ENCODE peak calls at places on chromosomes 11 and 22, in ten cellular contexts. K is GM04504; L is stimulated activated CD8-positive, alpha-beta memory T cell treated with anti-CD3 and anti-CD28 coated beads, Interleukin-15, amount 100 ng/mL, for 24 hours; G is activated CD8-positive, alpha-beta memory T cell treated with anti-CD3 and anti-CD28 coated beads for 24 hours; W is HS-5; E is stimulated activated CD4-positive, alpha-beta T cell treated with anti-CD3 and anti-CD28 coated beads, Interleukin-15, amount 100 ng/mL, for 24 hours; T is HCT116; M is germinal center; N is activated CD4-positive, CD25-positive, alpha-beta regulatory T cell treated with anti-CD3 and anti-CD28 coated beads, Interleukin-2, amount 50 U/mL, for 72 hours; B is breast epithelium. Q is an unnamed sample.

GRCh38 chr11:121451178-121451981 is 734 bp upstream of the SORL1 start:
- DNase-seq in G (peak; percentile 75), N (peak; percentile 55), L (no peak), M (no peak), T (no peak), E (peak; percentile 42), B (no peak), W (no peak), K (no peak), Q (no peak)

GRCh38 chr11:117302228-117302627 is 11.1 kb downstream of the BACE1-AS start:
- DNase-seq in E (no peak), B (no peak), T (no peak), K (no peak), G (no peak), L (no peak), M (no peak), W (no peak), N (no peak), Q (no peak)

GRCh38 chr11:22244986-22245592 is 52.2 kb downstream of the ANO5 start:
- DNase-seq in T (peak; percentile 15), L (no peak), G (peak; percentile 51), N (no peak), B (no peak), W (peak; percentile 9), E (peak; percentile 17), K (peak; percentile 7), M (peak; percentile 8), Q (peak; percentile 12)

GRCh38 chr11:121907379-121907778 is 208.6 kb downstream of the BLID start:
- DNase-seq in K (no peak), W (no peak), L (no peak), N (no peak), B (no peak), G (no peak), T (no peak), E (no peak), M (no peak), Q (no peak)

GRCh38 chr11:45930951-45931563 is 8.6 kb downstream of the LARGE2 start:
- DNase-seq in N (no peak), W (no peak), E (no peak), G (no peak), M (no peak), T (no peak), B (peak; percentile 78), L (no peak), K (no peak), Q (no peak)

GRCh38 chr11:110296226-110297081 is at the start of gene RDX:
- DNase-seq in T (peak; percentile 67), B (peak; percentile 55), N (peak; percentile 70), E (peak; percentile 78), L (peak; percentile 33), W (no peak), G (peak; percentile 83), M (peak; percentile 69), K (no peak), Q (peak; percentile 51)

GRCh38 chr11:46295996-46296519 is 18.6 kb downstream of the CREB3L1 start:
- DNase-seq in K (no peak), E (no peak), L (no peak), W (no peak), G (no peak), M (no peak), N (no peak), B (no peak), T (no peak), Q (no peak)

GRCh38 chr22:49433717-49434611 is 393.7 kb downstream of the BRD1 start:
- DNase-seq in B (no peak), L (no peak), G (no peak), E (no peak), M (no peak), K (no peak), W (no peak), N (no peak), T (no peak), Q (no peak)

GRCh38 chr11:64000026-64000739 is 13.9 kb downstream of the OTUB1 start:
- DNase-seq in L (peak; percentile 52), E (peak; percentile 82), K (no peak), T (no peak), B (peak; percentile 44), N (peak; percentile 77), W (no peak), M (peak; percentile 89), G (peak; percentile 91), Q (no peak)

GRCh38 chr22:23197836-23198235 is 17.5 kb downstream of the BCR start:
- DNase-seq in T (no peak), W (no peak), G (no peak), N (no peak), E (no peak), K (no peak), L (no peak), B (no peak), M (no peak), Q (no peak)

GRCh38 chr22:39115976-39116621 is 19.1 kb downstream of the APOBEC3H start:
- DNase-seq in L (no peak), W (no peak), K (no peak), B (no peak), N (no peak), E (peak; percentile 17), M (no peak), G (peak; percentile 67), T (no peak), Q (no peak)

GRCh38 chr11:14446701-14447169 is 52.9 kb downstream of the COPB1 start:
- DNase-seq in B (no peak), T (no peak), N (no peak), W (peak; percentile 46), M (peak; percentile 9), K (no peak), L (no peak), G (no peak), E (no peak), Q (peak; percentile 65)

GRCh38 chr11:2775083-2775625 is 75.4 kb upstream of the KCNQ1OT1 start:
- DNase-seq in G (peak; percentile 56), B (peak; percentile 14), E (no peak), W (no peak), N (no peak), L (no peak), T (no peak), K (no peak), M (no peak), Q (no peak)

GRCh38 chr11:67268684-67269268 is 2.5 kb downstream of the GRK2 start:
- DNase-seq in B (no peak), L (no peak), T (no peak), G (no peak), M (no peak), K (no peak), N (no peak), W (no peak), E (peak; percentile 12), Q (no peak)

GRCh38 chr22:19844423-19845368 is 10.0 kb downstream of the GNB1L start:
- DNase-seq in T (no peak), E (peak; percentile 36), B (peak; percentile 74), G (no peak), N (no peak), K (peak; percentile 59), W (no peak), L (no peak), M (no peak), Q (no peak)

GRCh38 chr11:110338684-110339083 is 42.3 kb upstream of the RDX start:
- DNase-seq in T (no peak), N (no peak), K (no peak), G (no peak), B (no peak), M (no peak), L (no peak), E (no peak), W (no peak), Q (no peak)

GRCh38 chr22:45742866-45743450 is 71.3 kb downstream of the ATXN10 start:
- DNase-seq in N (no peak), K (peak; percentile 26), G (no peak), L (no peak), M (no peak), E (no peak), W (peak; percentile 8), T (no peak), B (no peak), Q (no peak)

GRCh38 chr11:75597636-75598035 is 35.6 kb downstream of the SERPINH1 start:
- DNase-seq in W (no peak), B (no peak), T (peak; percentile 36), M (peak; percentile 61), G (no peak), L (no peak), K (no peak), E (no peak), N (no peak), Q (no peak)

GRCh38 chr11:118343981-118344521 is at the start of gene CD3G:
- DNase-seq in B (no peak), T (no peak), L (peak; percentile 21), K (no peak), G (peak; percentile 87), M (no peak), E (peak; percentile 82), W (no peak), N (peak; percentile 64), Q (no peak)